ENCODE peak calls at places on chromosomes 5 and 9, in four cellular contexts. One of them, this sample, is unnamed.

GRCh38 chr9:22240619-22241018 is 206.0 kb upstream of the DMRTA1 start:
- DNase-seq in K562: no peak
- DNase-seq in A549: no peak
- DNase-seq in HepG2: no peak
- DNase-seq in this sample: peak

GRCh38 chr9:106619211-106619610 is 243.8 kb upstream of the ZNF462 start:
- DNase-seq in K562: no peak
- DNase-seq in A549: no peak
- DNase-seq in HepG2: no peak
- DNase-seq in this sample: peak

GRCh38 chr5:14998494-14998893 is 126.9 kb upstream of the ANKH start:
- DNase-seq in K562: no peak
- DNase-seq in A549: no peak
- DNase-seq in HepG2: no peak
- DNase-seq in this sample: no peak

GRCh38 chr9:134709512-134710270 is 68.1 kb downstream of the COL5A1 start:
- DNase-seq in A549: no peak
- DNase-seq in HepG2: no peak
- DNase-seq in K562: no peak
- DNase-seq in this sample: peak

GRCh38 chr5:177374211-177374610 is 10.0 kb upstream of the SLC34A1 start:
- DNase-seq in HepG2: no peak
- DNase-seq in K562: no peak
- DNase-seq in A549: no peak
- DNase-seq in this sample: no peak

GRCh38 chr9:111961011-111961410 is 64.4 kb downstream of the UGCG start:
- DNase-seq in A549: no peak
- DNase-seq in HepG2: no peak
- DNase-seq in K562: no peak
- DNase-seq in this sample: peak

GRCh38 chr5:158727771-158728311 is 371.9 kb downstream of the EBF1 start:
- DNase-seq in A549: no peak
- DNase-seq in K562: no peak
- DNase-seq in HepG2: peak
- DNase-seq in this sample: no peak

GRCh38 chr5:107557051-107557658 is 113.6 kb downstream of the EFNA5 start:
- DNase-seq in K562: no peak
- DNase-seq in A549: peak
- DNase-seq in HepG2: no peak
- DNase-seq in this sample: no peak

GRCh38 chr9:93125331-93125894 is 8.6 kb downstream of the NINJ1 start:
- DNase-seq in K562: no peak
- DNase-seq in A549: no peak
- DNase-seq in HepG2: no peak
- DNase-seq in this sample: no peak

GRCh38 chr5:179488464-179488863 is 61.9 kb upstream of the RUFY1 start:
- DNase-seq in HepG2: no peak
- DNase-seq in A549: no peak
- DNase-seq in K562: no peak
- DNase-seq in this sample: no peak

GRCh38 chr5:150172147-150172546 is 5.6 kb downstream of the CDX1 start:
- DNase-seq in K562: no peak
- DNase-seq in A549: no peak
- DNase-seq in HepG2: no peak
- DNase-seq in this sample: peak

GRCh38 chr9:117548556-117548955 is 133.7 kb upstream of the ASTN2 start:
- DNase-seq in HepG2: no peak
- DNase-seq in A549: no peak
- DNase-seq in K562: no peak
- DNase-seq in this sample: no peak

GRCh38 chr5:122674412-122674811 is 100.5 kb upstream of the SNX2 start:
- DNase-seq in HepG2: no peak
- DNase-seq in K562: no peak
- DNase-seq in A549: no peak
- DNase-seq in this sample: no peak

GRCh38 chr5:79974896-79975295 is 16.2 kb downstream of the MTX3 start:
- DNase-seq in K562: no peak
- DNase-seq in HepG2: no peak
- DNase-seq in A549: no peak
- DNase-seq in this sample: peak

GRCh38 chr5:80204808-80205614 is 50.8 kb downstream of the SERINC5 start:
- DNase-seq in HepG2: peak
- DNase-seq in K562: peak
- DNase-seq in A549: no peak
- DNase-seq in this sample: peak

GRCh38 chr9:76044420-76044819 is 153.9 kb downstream of the PCSK5 start:
- DNase-seq in K562: no peak
- DNase-seq in A549: no peak
- DNase-seq in HepG2: no peak
- DNase-seq in this sample: peak

GRCh38 chr9:34658461-34658860 is 4.0 kb downstream of the CCL27 start:
- DNase-seq in HepG2: no peak
- DNase-seq in A549: no peak
- DNase-seq in K562: no peak
- DNase-seq in this sample: no peak

GRCh38 chr9:6644346-6645152 is 980 bp downstream of the GLDC start:
- DNase-seq in K562: no peak
- DNase-seq in A549: no peak
- DNase-seq in HepG2: no peak
- DNase-seq in this sample: no peak

GRCh38 chr5:64767959-64768357 is 533 bp downstream of the SREK1IP1 start:
- DNase-seq in HepG2: peak
- DNase-seq in A549: peak
- DNase-seq in K562: peak
- DNase-seq in this sample: peak

GRCh38 chr5:94744906-94745305 is 126.4 kb downstream of the SLF1 start:
- DNase-seq in HepG2: no peak
- DNase-seq in A549: no peak
- DNase-seq in K562: no peak
- DNase-seq in this sample: no peak

GRCh38 chr5:94747371-94747770 is 128.9 kb downstream of the SLF1 start:
- DNase-seq in HepG2: no peak
- DNase-seq in K562: no peak
- DNase-seq in A549: no peak
- DNase-seq in this sample: no peak

GRCh38 chr5:94748212-94748611 is 129.7 kb downstream of the SLF1 start:
- DNase-seq in A549: no peak
- DNase-seq in K562: no peak
- DNase-seq in HepG2: no peak
- DNase-seq in this sample: no peak

GRCh38 chr5:94746731-94747124 is 128.3 kb downstream of the SLF1 start:
- DNase-seq in A549: no peak
- DNase-seq in HepG2: no peak
- DNase-seq in K562: no peak
- DNase-seq in this sample: no peak

GRCh38 chr5:94745786-94746730 is 127.6 kb downstream of the SLF1 start:
- DNase-seq in A549: no peak
- DNase-seq in K562: no peak
- DNase-seq in HepG2: no peak
- DNase-seq in this sample: peak
- TF ChIP-seq MAZ in A549: no peak
- TF ChIP-seq MAZ in K562: no peak
- TF ChIP-seq MAZ in HepG2: no peak
- TF ChIP-seq MAZ in this sample: no peak

GRCh38 chr5:28219539-28219938 is 1181.2 kb upstream of the CDH9 start:
- DNase-seq in K562: no peak
- DNase-seq in HepG2: no peak
- DNase-seq in A549: no peak
- DNase-seq in this sample: no peak

GRCh38 chr5:28215091-28215490 is 1176.7 kb upstream of the CDH9 start:
- DNase-seq in A549: no peak
- DNase-seq in K562: no peak
- DNase-seq in HepG2: no peak
- DNase-seq in this sample: no peak

GRCh38 chr5:28214292-28214691 is 1175.9 kb upstream of the CDH9 start:
- DNase-seq in K562: no peak
- DNase-seq in A549: no peak
- DNase-seq in HepG2: no peak
- DNase-seq in this sample: no peak

GRCh38 chr5:28216939-28217360 is 1178.6 kb upstream of the CDH9 start:
- DNase-seq in HepG2: no peak
- DNase-seq in K562: no peak
- DNase-seq in A549: no peak
- DNase-seq in this sample: no peak

GRCh38 chr5:28217695-28218094 is 1179.3 kb upstream of the CDH9 start:
- DNase-seq in K562: no peak
- DNase-seq in HepG2: no peak
- DNase-seq in A549: no peak
- DNase-seq in this sample: no peak
- TF ChIP-seq MAZ in K562: no peak
- TF ChIP-seq MAZ in HepG2: no peak
- TF ChIP-seq MAZ in A549: no peak
- TF ChIP-seq MAZ in this sample: no peak

GRCh38 chr5:124287813-124288212 is 458.6 kb downstream of the ZNF608 start:
- DNase-seq in HepG2: no peak
- DNase-seq in K562: no peak
- DNase-seq in A549: no peak
- DNase-seq in this sample: peak

GRCh38 chr5:124285071-124285470 is 461.4 kb downstream of the ZNF608 start:
- DNase-seq in HepG2: no peak
- DNase-seq in A549: no peak
- DNase-seq in K562: no peak
- DNase-seq in this sample: no peak

GRCh38 chr5:124289641-124290201 is 456.7 kb downstream of the ZNF608 start:
- DNase-seq in HepG2: peak
- DNase-seq in K562: no peak
- DNase-seq in A549: no peak
- DNase-seq in this sample: no peak

GRCh38 chr5:124285733-124286132 is 460.7 kb downstream of the ZNF608 start:
- DNase-seq in K562: no peak
- DNase-seq in HepG2: peak
- DNase-seq in A549: no peak
- DNase-seq in this sample: no peak

DNA sequence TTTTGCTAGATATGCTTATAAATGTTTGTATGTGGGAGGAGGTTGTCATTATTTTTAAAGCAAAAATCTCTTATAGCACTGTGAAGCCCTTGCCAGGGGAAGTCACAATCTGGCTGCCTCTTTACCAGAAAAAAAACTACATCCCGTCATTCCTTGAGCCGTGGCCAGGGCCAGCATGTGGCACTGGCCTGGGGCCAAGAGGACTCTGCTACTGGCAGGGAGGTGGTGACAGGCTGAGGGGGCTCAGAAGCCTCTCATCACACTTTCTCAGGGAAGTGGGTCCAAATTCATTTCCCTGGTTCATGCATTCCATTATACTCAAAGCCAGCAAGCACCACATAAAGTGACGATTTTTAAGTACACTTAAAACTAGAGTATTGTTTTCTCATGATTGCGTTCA is 457.3 kb downstream of the ZNF608 start:
- DNase-seq in A549: no peak
- DNase-seq in HepG2: no peak
- DNase-seq in K562: no peak
- DNase-seq in this sample: no peak
- TF ChIP-seq MAZ in A549: no peak
- TF ChIP-seq MAZ in HepG2: no peak
- TF ChIP-seq MAZ in K562: no peak
- TF ChIP-seq MAZ in this sample: no peak

GRCh38 chr9:86655147-86655546 is 292.2 kb downstream of the GAS1 start:
- DNase-seq in A549: no peak
- DNase-seq in HepG2: no peak
- DNase-seq in K562: no peak
- DNase-seq in this sample: peak
- TF ChIP-seq MAZ in A549: no peak
- TF ChIP-seq MAZ in HepG2: no peak
- TF ChIP-seq MAZ in K562: no peak
- TF ChIP-seq MAZ in this sample: no peak